ENCODE peak calls at places on chromosomes 7 and 10, in nine cellular contexts. X is Right ventricle myocardium superior; Q is kidney; L is Panc1; H is T-cell; F is RCC 7860; S is CD4-positive, alpha-beta T cell; C is cardiac septum; Y is globus pallidus. E is an unnamed sample.
A peak's percentile ranks its signal among the peaks of the same experiment; 100 is the strongest.

GRCh38 chr10:79446451-79447020 is 1.1 kb upstream of the ZCCHC24 start:
- DNase-seq in Y (no peak), L (no peak), Q (peak; percentile 92), H (peak; percentile 11), F (peak; percentile 26), S (no peak), X (peak; percentile 88), C (peak; percentile 81), E (peak; percentile 24)

GRCh38 chr7:114979388-114979787 is 57.5 kb downstream of the MDFIC start:
- DNase-seq in C (no peak), X (peak; percentile 40), Q (no peak), H (no peak), Y (no peak), S (no peak), L (no peak), F (no peak), E (no peak)

GRCh38 chr7:43649755-43650274 is 66.9 kb downstream of the STK17A start:
- DNase-seq in X (no peak), F (peak; percentile 76), Q (no peak), H (peak; percentile 70), S (peak; percentile 42), C (peak; percentile 84), L (no peak), Y (no peak), E (no peak)

GRCh38 chr10:88110355-88110754 is 246.9 kb downstream of the PTEN start:
- DNase-seq in X (no peak), L (peak; percentile 46), C (no peak), Y (no peak), S (no peak), F (peak; percentile 93), H (no peak), Q (no peak), E (no peak)

GRCh38 chr10:122165492-122165832 is 105.6 kb upstream of the BTBD16 start:
- DNase-seq in H (no peak), X (no peak), S (no peak), Q (no peak), L (no peak), C (no peak), F (no peak), Y (no peak), E (no peak)

GRCh38 chr7:26200113-26200443 is 468 bp downstream of the HNRNPA2B1 start:
- DNase-seq in F (peak; percentile 31), H (peak; percentile 77), X (peak; percentile 76), S (peak; percentile 62), C (peak; percentile 86), Y (peak; percentile 81), Q (peak; percentile 92), L (no peak), E (peak; percentile 85)

GRCh38 chr7:17408245-17408903 is 109.9 kb downstream of the AHR start:
- DNase-seq in S (no peak), Y (no peak), F (peak; percentile 88), L (peak; percentile 96), H (no peak), X (no peak), Q (peak; percentile 64), C (no peak), E (no peak)

GRCh38 chr10:77036993-77037734 is 600.4 kb downstream of the KCNMA1 start:
- DNase-seq in H (no peak), S (no peak), F (no peak), C (no peak), X (no peak), Y (no peak), L (peak; percentile 24), Q (no peak), E (peak; percentile 14)

GRCh38 chr10:65838811-65839210 is 1087.0 kb upstream of the LRRTM3 start:
- DNase-seq in Y (no peak), H (no peak), C (no peak), L (no peak), S (no peak), F (no peak), Q (no peak), X (no peak), E (no peak)

GRCh38 chr7:66604198-66604597 is 24.5 kb upstream of the KCTD7 start:
- DNase-seq in C (no peak), F (no peak), H (no peak), L (no peak), Y (no peak), X (no peak), Q (peak; percentile 7), S (no peak), E (no peak)

GRCh38 chr10:31768467-31768866 is 160.2 kb downstream of the ARHGAP12 start:
- DNase-seq in Y (no peak), S (no peak), C (no peak), L (no peak), F (peak; percentile 21), H (no peak), X (no peak), Q (no peak), E (no peak)

GRCh38 chr10:60099998-60100747 is 193.8 kb upstream of the CCDC6 start:
- DNase-seq in X (no peak), L (no peak), F (peak; percentile 20), S (no peak), C (no peak), Q (no peak), Y (peak; percentile 68), H (no peak), E (peak; percentile 66)

GRCh38 chr7:1531263-1531978 is 919 bp downstream of the MAFK start:
- DNase-seq in L (no peak), Q (peak; percentile 89), H (peak; percentile 42), S (peak; percentile 37), X (peak; percentile 63), C (no peak), Y (no peak), F (no peak), E (no peak)

GRCh38 chr7:75617634-75618234 is 121.0 kb downstream of the HIP1 start:
- DNase-seq in X (peak; percentile 85), H (peak; percentile 53), F (no peak), S (no peak), Y (peak; percentile 53), C (peak; percentile 93), L (no peak), Q (peak; percentile 81), E (peak; percentile 45)

GRCh38 chr7:8176370-8177081 is 85.4 kb downstream of the ICA1 start:
- DNase-seq in Q (no peak), H (peak; percentile 59), C (no peak), F (no peak), Y (peak; percentile 43), L (no peak), X (no peak), S (peak; percentile 57), E (peak; percentile 17)

GRCh38 chr7:92071032-92071431 is 63.2 kb downstream of the CYP51A1 start:
- DNase-seq in X (no peak), L (no peak), S (no peak), F (no peak), Y (no peak), H (no peak), Q (no peak), C (no peak), E (no peak)

GRCh38 chr10:4984971-4985594 is 18.6 kb downstream of the AKR1C2 start:
- DNase-seq in Q (peak; percentile 59), L (no peak), H (no peak), F (no peak), X (no peak), Y (no peak), S (no peak), C (no peak), E (no peak)

GRCh38 chr10:29669149-29669548 is 34.4 kb upstream of the SVIL start:
- DNase-seq in H (no peak), L (no peak), S (no peak), X (peak; percentile 76), Y (no peak), Q (no peak), C (no peak), F (no peak), E (no peak)

GRCh38 chr10:96687317-96688012 is 32.8 kb downstream of the PIK3AP1 start:
- DNase-seq in L (no peak), Q (no peak), S (no peak), Y (no peak), C (no peak), F (no peak), H (no peak), X (no peak), E (no peak)

GRCh38 chr10:132463333-132464255 is 66.6 kb downstream of the PWWP2B start:
- DNase-seq in X (peak; percentile 53), F (no peak), Y (no peak), C (no peak), H (no peak), S (no peak), Q (peak; percentile 57), L (no peak), E (no peak)

GRCh38 chr10:86821600-86821999 is 65.2 kb downstream of the BMPR1A start:
- DNase-seq in Q (no peak), X (no peak), C (no peak), L (no peak), S (no peak), Y (no peak), H (no peak), F (no peak), E (no peak)

GRCh38 chr10:14879801-14880193 is 1.1 kb downstream of the SUV39H2 start:
- DNase-seq in Q (no peak), Y (no peak), F (no peak), X (no peak), L (no peak), C (no peak), S (no peak), H (no peak), E (no peak)

GRCh38 chr10:29424017-29424416 is 135.1 kb downstream of the LYZL1 start:
- DNase-seq in Y (no peak), X (no peak), F (no peak), Q (no peak), L (no peak), C (no peak), H (no peak), S (no peak), E (no peak)

GRCh38 chr10:24119919-24120318 is 89.0 kb upstream of the KIAA1217 start:
- DNase-seq in H (no peak), X (no peak), C (no peak), S (no peak), F (no peak), L (no peak), Q (no peak), Y (no peak), E (no peak)

GRCh38 chr7:94647295-94647694 is 8.6 kb downstream of the SGCE start:
- DNase-seq in X (no peak), L (no peak), H (no peak), C (no peak), Q (no peak), F (no peak), Y (no peak), S (no peak), E (no peak)

GRCh38 chr10:119078422-119079179 is 2.0 kb downstream of the EIF3A start:
- DNase-seq in X (no peak), C (no peak), L (no peak), F (no peak), S (no peak), Q (no peak), H (no peak), Y (no peak), E (no peak)

GRCh38 chr10:29657719-29658274 is 23.0 kb upstream of the SVIL start:
- DNase-seq in S (no peak), X (no peak), Q (no peak), Y (no peak), C (no peak), F (no peak), H (no peak), L (no peak), E (no peak)

GRCh38 chr10:15720635-15721310 is 1.1 kb upstream of the ITGA8 start:
- DNase-seq in C (no peak), X (no peak), L (no peak), Y (no peak), S (no peak), Q (no peak), H (no peak), F (no peak), E (no peak)

GRCh38 chr10:64396105-64396504 is 874.9 kb downstream of the REEP3 start:
- DNase-seq in L (no peak), Q (no peak), Y (no peak), F (peak; percentile 16), C (no peak), H (no peak), S (no peak), X (no peak), E (no peak)

GRCh38 chr7:37643876-37644275 is 39.7 kb upstream of the GPR141 start:
- DNase-seq in X (no peak), C (no peak), Q (no peak), F (no peak), Y (peak; percentile 17), L (no peak), H (no peak), S (no peak), E (peak; percentile 17)

GRCh38 chr10:50615654-50616053 is 8.1 kb downstream of the SGMS1 start:
- DNase-seq in Y (no peak), C (no peak), H (no peak), S (no peak), F (no peak), X (no peak), L (no peak), Q (no peak), E (no peak)